ENCODE peak calls at places on chromosomes 4 and X, in four cellular contexts. One of them, this sample, is unnamed. For H3K36me3, the result is how much of the 10 kb centered on the place peaks cover.

GRCh38 chrX:69501433-69501832 is 2.7 kb upstream of the NALF2 start:
- DNase-seq in fibroblast of lung: no peak
- DNase-seq in hepatocyte: no peak
- DNase-seq in adrenal gland: no peak
- DNase-seq in this sample: no peak

GRCh38 chr4:75922588-75922987 is 18.2 kb downstream of the NAAA start:
- DNase-seq in fibroblast of lung: no peak
- DNase-seq in hepatocyte: no peak
- DNase-seq in adrenal gland: no peak
- DNase-seq in this sample: no peak

GRCh38 chr4:7139167-7139979 is 53.0 kb upstream of the SORCS2 start:
- DNase-seq in fibroblast of lung: no peak
- DNase-seq in hepatocyte: peak
- DNase-seq in adrenal gland: no peak
- DNase-seq in this sample: no peak

GRCh38 chrX:39174761-39175417 is 373.6 kb downstream of the MID1IP1 start:
- DNase-seq in fibroblast of lung: no peak
- DNase-seq in hepatocyte: peak
- DNase-seq in adrenal gland: no peak
- DNase-seq in this sample: no peak

GRCh38 chr4:187436251-187436650 is 559.3 kb upstream of the ZFP42 start:
- DNase-seq in fibroblast of lung: no peak
- DNase-seq in hepatocyte: no peak
- DNase-seq in adrenal gland: no peak
- DNase-seq in this sample: no peak

GRCh38 chr4:8192748-8193738 is 6.0 kb upstream of the SH3TC1 start:
- DNase-seq in fibroblast of lung: peak
- DNase-seq in hepatocyte: peak
- DNase-seq in adrenal gland: no peak
- DNase-seq in this sample: no peak

GRCh38 chr4:103786014-103786413 is 66.2 kb upstream of the TACR3 start:
- DNase-seq in fibroblast of lung: peak
- DNase-seq in hepatocyte: peak
- DNase-seq in adrenal gland: no peak
- DNase-seq in this sample: no peak

GRCh38 chrX:12672362-12673106 is 118.7 kb upstream of the PRPS2 start:
- DNase-seq in fibroblast of lung: peak
- DNase-seq in hepatocyte: no peak
- DNase-seq in adrenal gland: no peak
- DNase-seq in this sample: no peak

GRCh38 chr4:47849466-47849865 is 11.6 kb upstream of the CORIN start:
- DNase-seq in fibroblast of lung: no peak
- DNase-seq in hepatocyte: no peak
- DNase-seq in adrenal gland: no peak
- DNase-seq in this sample: no peak

GRCh38 chr4:162075691-162076090 is 88.1 kb downstream of the FSTL5 start:
- DNase-seq in fibroblast of lung: peak
- DNase-seq in hepatocyte: no peak
- DNase-seq in adrenal gland: no peak
- DNase-seq in this sample: no peak

GRCh38 chrX:96432647-96433046 is 252.0 kb upstream of the DIAPH2 start:
- DNase-seq in fibroblast of lung: peak
- DNase-seq in hepatocyte: no peak
- DNase-seq in adrenal gland: no peak
- DNase-seq in this sample: no peak

GRCh38 chrX:115372026-115372610 is 82.6 kb downstream of the LUZP4 start:
- DNase-seq in fibroblast of lung: peak
- DNase-seq in hepatocyte: peak
- DNase-seq in adrenal gland: no peak
- DNase-seq in this sample: peak

GRCh38 chr4:73964862-73965611 is 16.8 kb downstream of the PF4 start:
- DNase-seq in fibroblast of lung: no peak
- DNase-seq in hepatocyte: peak
- DNase-seq in adrenal gland: no peak
- DNase-seq in this sample: no peak

GRCh38 chrX:143437439-143437838 is 79.8 kb downstream of the SPANXN3 start:
- DNase-seq in fibroblast of lung: no peak
- DNase-seq in hepatocyte: peak
- DNase-seq in adrenal gland: no peak
- DNase-seq in this sample: no peak

GRCh38 chr4:124459196-124459921 is 253.2 kb downstream of the ANKRD50 start:
- DNase-seq in fibroblast of lung: no peak
- DNase-seq in hepatocyte: no peak
- DNase-seq in adrenal gland: no peak
- DNase-seq in this sample: no peak

GRCh38 chr4:125316391-125316780 is 1.6 kb downstream of the FAT4 start:
- DNase-seq in fibroblast of lung: no peak
- DNase-seq in hepatocyte: peak
- DNase-seq in adrenal gland: no peak
- DNase-seq in this sample: no peak

GRCh38 chr4:85928775-85929585 is 430.9 kb downstream of the MAPK10 start:
- DNase-seq in fibroblast of lung: peak
- DNase-seq in hepatocyte: peak
- DNase-seq in adrenal gland: no peak
- DNase-seq in this sample: no peak

GRCh38 chrX:30971761-30972603 is 82.9 kb upstream of the TAB3 start:
- DNase-seq in fibroblast of lung: peak
- DNase-seq in hepatocyte: peak
- DNase-seq in adrenal gland: peak
- DNase-seq in this sample: peak

GRCh38 chr4:24557036-24558022 is 27.0 kb downstream of the DHX15 start:
- DNase-seq in fibroblast of lung: peak
- DNase-seq in hepatocyte: peak
- DNase-seq in adrenal gland: no peak
- DNase-seq in this sample: no peak

GRCh38 chr4:36165256-36166005 is 78.9 kb downstream of the ARAP2 start:
- DNase-seq in fibroblast of lung: peak
- DNase-seq in hepatocyte: no peak
- DNase-seq in adrenal gland: no peak
- DNase-seq in this sample: no peak

GRCh38 chr4:173801361-173801760 is 271.3 kb upstream of the HAND2 start:
- DNase-seq in fibroblast of lung: no peak
- DNase-seq in hepatocyte: no peak
- DNase-seq in adrenal gland: no peak
- DNase-seq in this sample: no peak

GRCh38 chrX:68945603-68946228 is 116.9 kb downstream of the EFNB1 start:
- DNase-seq in fibroblast of lung: peak
- DNase-seq in hepatocyte: no peak
- DNase-seq in adrenal gland: no peak
- DNase-seq in this sample: no peak

GRCh38 chr4:5030927-5031326 is 11.7 kb upstream of the CYTL1 start:
- DNase-seq in fibroblast of lung: no peak
- DNase-seq in hepatocyte: no peak
- DNase-seq in adrenal gland: no peak
- DNase-seq in this sample: no peak

GRCh38 chr4:43458293-43458692 is 565.8 kb downstream of the GRXCR1 start:
- DNase-seq in fibroblast of lung: no peak
- DNase-seq in hepatocyte: no peak
- DNase-seq in adrenal gland: no peak
- DNase-seq in this sample: no peak

GRCh38 chr4:104938624-104939023 is 208.1 kb upstream of the TET2 start:
- DNase-seq in fibroblast of lung: no peak
- DNase-seq in hepatocyte: no peak
- DNase-seq in adrenal gland: no peak
- DNase-seq in this sample: no peak

GRCh38 chr4:54232151-54232688 is 3.1 kb downstream of the PDGFRA start:
- DNase-seq in fibroblast of lung: peak
- DNase-seq in hepatocyte: peak
- DNase-seq in adrenal gland: no peak
- DNase-seq in this sample: no peak

GRCh38 chr4:52791936-52792335 is 40.7 kb upstream of the ERVMER34-1 start:
- DNase-seq in fibroblast of lung: no peak
- DNase-seq in hepatocyte: peak
- DNase-seq in adrenal gland: no peak
- DNase-seq in this sample: no peak

GRCh38 chrX:74550295-74550802 is 64.1 kb downstream of the RLIM start:
- DNase-seq in fibroblast of lung: peak
- DNase-seq in hepatocyte: peak
- DNase-seq in adrenal gland: peak
- DNase-seq in this sample: no peak

GRCh38 chr4:81032805-81033684 is 2.5 kb downstream of the BMP3 start:
- DNase-seq in fibroblast of lung: no peak
- DNase-seq in hepatocyte: no peak
- DNase-seq in adrenal gland: no peak
- DNase-seq in this sample: no peak

GRCh38 chr4:96227515-96227914 is 387.6 kb downstream of the PDHA2 start:
- DNase-seq in fibroblast of lung: no peak
- DNase-seq in hepatocyte: no peak
- DNase-seq in adrenal gland: no peak
- DNase-seq in this sample: no peak

GRCh38 chr4:147863111-147863747 is 131.3 kb downstream of the ARHGAP10 start:
- DNase-seq in fibroblast of lung: no peak
- DNase-seq in hepatocyte: no peak
- DNase-seq in adrenal gland: no peak
- DNase-seq in this sample: no peak
- TF ChIP-seq CTCF in fibroblast of lung: peak
- TF ChIP-seq CTCF in hepatocyte: no peak
- TF ChIP-seq CTCF in adrenal gland: no peak
- TF ChIP-seq CTCF in this sample: no peak

GRCh38 chr4:78720151-78720726 is 55.9 kb upstream of the BMP2K start:
- DNase-seq in fibroblast of lung: no peak
- DNase-seq in hepatocyte: no peak
- DNase-seq in adrenal gland: peak
- DNase-seq in this sample: no peak

GRCh38 chr4:78722320-78722719 is 53.8 kb upstream of the BMP2K start:
- DNase-seq in fibroblast of lung: no peak
- DNase-seq in hepatocyte: no peak
- DNase-seq in adrenal gland: no peak
- DNase-seq in this sample: no peak

GRCh38 chr4:78722880-78723279 is 53.3 kb upstream of the BMP2K start:
- DNase-seq in fibroblast of lung: no peak
- DNase-seq in hepatocyte: no peak
- DNase-seq in adrenal gland: no peak
- DNase-seq in this sample: no peak

GRCh38 chr4:78721739-78722138 is 54.4 kb upstream of the BMP2K start:
- DNase-seq in fibroblast of lung: no peak
- DNase-seq in hepatocyte: no peak
- DNase-seq in adrenal gland: no peak
- DNase-seq in this sample: no peak

DNA sequence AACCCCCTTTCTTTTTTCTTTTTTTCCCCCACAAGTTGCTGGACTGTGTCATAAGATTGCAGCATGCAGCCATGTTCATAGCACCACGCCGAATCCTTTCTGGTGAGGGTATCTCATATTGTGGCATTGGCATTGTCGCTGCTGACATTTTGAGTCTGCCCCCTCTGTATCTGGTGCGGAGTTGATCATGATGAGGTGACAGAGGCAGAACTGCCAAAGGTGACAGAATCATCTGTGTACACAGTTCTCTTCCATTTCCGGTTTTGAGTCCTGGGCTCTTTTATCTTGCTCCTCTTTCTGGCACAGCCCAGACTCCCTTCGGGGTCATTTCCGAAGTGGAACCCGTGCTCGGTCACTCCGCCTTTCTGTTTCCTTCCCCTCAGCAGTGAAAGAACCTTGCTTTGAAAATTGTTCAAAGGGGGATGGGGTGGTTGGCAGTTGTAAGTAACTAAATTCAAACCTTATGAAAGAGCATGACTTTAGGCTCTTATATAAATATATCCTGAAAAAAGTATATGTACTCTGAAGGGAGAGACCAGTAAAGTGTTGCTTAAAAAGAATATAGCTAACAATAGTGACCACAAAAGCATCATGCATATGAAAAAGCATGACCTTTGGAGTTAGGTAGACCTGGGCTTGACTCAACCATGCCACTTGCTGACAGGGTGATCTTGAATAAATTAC is 55.0 kb upstream of the BMP2K start:
- DNase-seq in fibroblast of lung: no peak
- DNase-seq in hepatocyte: no peak
- DNase-seq in adrenal gland: peak
- DNase-seq in this sample: no peak
- H3K4me3 ChIP-seq in fibroblast of lung: no peak
- H3K4me3 ChIP-seq in hepatocyte: no peak
- H3K4me3 ChIP-seq in adrenal gland: no peak
- H3K4me3 ChIP-seq in this sample: no peak

DNA sequence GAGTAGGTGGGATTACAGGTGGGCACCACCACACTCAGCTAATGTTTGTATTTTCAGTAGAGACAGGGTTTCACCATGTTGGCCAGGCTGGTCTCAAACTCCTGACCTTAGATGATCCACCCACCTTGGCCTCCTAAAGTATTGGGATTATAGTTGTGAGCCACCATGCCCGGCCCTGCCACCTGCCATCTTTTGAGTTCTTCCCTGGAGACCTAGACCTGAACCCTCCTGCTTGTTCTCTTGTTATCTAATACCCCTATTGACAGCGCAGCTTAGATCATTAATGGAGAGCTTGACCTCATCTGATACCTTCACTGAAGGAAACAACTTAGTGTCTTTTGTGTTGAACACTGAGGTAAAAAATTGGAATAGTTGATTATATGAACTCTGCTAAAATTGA is 53.6 kb downstream of the HTT start:
- DNase-seq in fibroblast of lung: no peak
- DNase-seq in hepatocyte: no peak
- DNase-seq in adrenal gland: no peak
- DNase-seq in this sample: no peak
- H3K36me3 ChIP-seq in fibroblast of lung: under half
- H3K36me3 ChIP-seq in hepatocyte: under half
- H3K36me3 ChIP-seq in adrenal gland: half or more
- H3K36me3 ChIP-seq in this sample: under half

DNA sequence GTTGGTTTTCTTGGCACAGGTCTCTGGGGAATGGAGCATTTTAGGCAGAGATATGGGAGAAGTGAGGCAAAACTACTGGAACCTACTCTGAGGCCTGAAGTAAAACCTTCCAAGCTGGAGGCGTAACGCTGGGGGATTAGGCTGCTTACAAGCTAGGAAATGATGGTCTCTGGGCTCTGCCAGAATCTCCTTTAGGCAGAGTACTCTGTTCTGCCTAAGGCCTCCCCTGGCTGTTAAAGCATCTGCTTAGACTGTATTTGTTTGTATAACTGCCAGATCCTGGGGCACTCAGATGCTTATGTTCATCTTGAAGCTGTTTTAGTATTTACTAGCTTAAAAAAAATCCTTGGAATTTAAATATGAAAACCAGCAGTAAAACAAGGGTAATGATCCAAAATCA is 822.2 kb downstream of the RPA4 start:
- DNase-seq in fibroblast of lung: no peak
- DNase-seq in hepatocyte: peak
- DNase-seq in adrenal gland: no peak
- DNase-seq in this sample: peak
- TF ChIP-seq CTCF in fibroblast of lung: no peak
- TF ChIP-seq CTCF in hepatocyte: no peak
- TF ChIP-seq CTCF in adrenal gland: no peak
- TF ChIP-seq CTCF in this sample: no peak

GRCh38 chrX:153032397-153033118 is 23.7 kb upstream of the PNMA3 start:
- DNase-seq in fibroblast of lung: peak
- DNase-seq in hepatocyte: peak
- DNase-seq in adrenal gland: peak
- DNase-seq in this sample: no peak
- H3K4me3 ChIP-seq in fibroblast of lung: no peak
- H3K4me3 ChIP-seq in hepatocyte: no peak
- H3K4me3 ChIP-seq in adrenal gland: no peak
- H3K4me3 ChIP-seq in this sample: peak

This sample was measured in BJ.